ENCODE peak calls at places on chromosomes 2 and 18, in five cellular contexts. W, H, A, Z and P are unnamed samples.

GRCh38 chr2:67792796-67793195 is 270.0 kb downstream of the C1D start:
- DNase-seq in Z (no peak), W (no peak), H (no peak), A (no peak), P (no peak)

GRCh38 chr2:161335626-161336025 is 27.4 kb downstream of the PSMD14 start:
- DNase-seq in Z (no peak), H (no peak), A (no peak), W (no peak), P (no peak)

GRCh38 chr2:105655244-105655643 is 89.5 kb upstream of the NCK2 start:
- DNase-seq in A (no peak), Z (no peak), W (no peak), H (no peak), P (no peak)

GRCh38 chr2:108351889-108352288 is 25.9 kb upstream of the SULT1C4 start:
- DNase-seq in W (no peak), H (no peak), A (no peak), Z (no peak), P (no peak)

GRCh38 chr2:9030190-9030589 is 26.7 kb upstream of the MBOAT2 start:
- DNase-seq in H (no peak), Z (no peak), W (no peak), A (no peak), P (no peak)

GRCh38 chr18:79521806-79522205 is 126.1 kb downstream of the NFATC1 start:
- DNase-seq in H (peak), A (no peak), W (no peak), Z (no peak), P (no peak)

GRCh38 chr2:199163901-199164300 is 293.8 kb downstream of the SATB2 start:
- DNase-seq in Z (no peak), H (no peak), A (no peak), W (no peak), P (no peak)

GRCh38 chr2:66228128-66228547 is 206.8 kb upstream of the MEIS1 start:
- DNase-seq in A (no peak), H (no peak), W (no peak), Z (no peak), P (no peak)

GRCh38 chr2:65164379-65165023 is 34.6 kb upstream of the RAB1A start:
- DNase-seq in Z (no peak), A (no peak), W (no peak), H (peak), P (no peak)

GRCh38 chr18:48470484-48471180 is 61.4 kb upstream of the ZBTB7C start:
- DNase-seq in H (no peak), A (no peak), Z (no peak), W (no peak), P (no peak)

GRCh38 chr2:33214857-33215256 is 261.6 kb upstream of the RASGRP3 start:
- DNase-seq in A (no peak), Z (no peak), H (no peak), W (no peak), P (no peak)

GRCh38 chr18:32019251-32019943 is 772 bp downstream of the RNF125 start:
- DNase-seq in Z (peak), A (peak), H (peak), W (peak), P (peak)

GRCh38 chr18:57581301-57581934 is 5.1 kb downstream of the FECH start:
- DNase-seq in W (peak), H (no peak), Z (no peak), A (peak), P (no peak)

GRCh38 chr2:1665761-1666505 is 78.4 kb downstream of the PXDN start:
- DNase-seq in W (no peak), H (no peak), Z (no peak), A (no peak), P (no peak)

GRCh38 chr2:112318515-112318914 is 43.1 kb downstream of the ZC3H6 start:
- DNase-seq in H (no peak), W (no peak), A (no peak), Z (no peak), P (no peak)

GRCh38 chr2:70931376-70932000 is 4.2 kb upstream of the ATP6V1B1 start:
- DNase-seq in W (no peak), H (no peak), A (no peak), Z (no peak), P (no peak)

DNA sequence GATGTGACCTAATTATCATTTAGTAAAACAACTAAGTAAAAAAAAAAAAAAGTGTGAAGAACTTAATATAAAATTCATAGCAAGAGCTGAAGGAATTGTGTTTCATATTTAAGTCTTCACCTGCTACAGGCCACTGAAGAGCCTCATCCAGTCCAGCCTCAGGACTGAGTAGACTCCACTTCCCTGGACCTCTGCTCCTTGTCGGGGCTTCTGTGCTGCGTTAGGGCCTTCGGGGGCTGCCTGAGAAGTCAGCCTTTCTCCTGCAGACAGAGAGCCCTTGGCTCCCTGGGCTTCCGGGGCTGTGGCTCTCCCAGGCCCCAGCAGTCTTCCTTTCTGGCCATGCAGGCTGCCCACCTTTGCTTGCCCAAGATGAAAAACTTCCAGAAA is 95.5 kb downstream of the MTCL1 start:
- DNase-seq in A (no peak), H (no peak), W (no peak), Z (no peak), P (no peak)
- H3K4me3 ChIP-seq in A (no peak), H (no peak), W (no peak), Z (no peak), P (no peak)

GRCh38 chr18:50281972-50282520 is 723 bp upstream of the MBD1 start:
- DNase-seq in H (no peak), A (no peak), W (no peak), Z (no peak), P (no peak)
- H3K4me3 ChIP-seq in H (peak), A (peak), W (peak), Z (peak), P (peak)

GRCh38 chr2:26765475-26766200 is 1.6 kb downstream of the SLC35F6 start:
- DNase-seq in A (no peak), W (no peak), Z (no peak), H (no peak), P (no peak)
- H3K4me3 ChIP-seq in A (no peak), W (peak), Z (peak), H (peak), P (peak)

GRCh38 chr18:2223859-2224258 is 347.4 kb downstream of the METTL4 start:
- DNase-seq in W (peak), H (no peak), Z (no peak), A (peak), P (no peak)
- H3K4me3 ChIP-seq in W (no peak), H (peak), Z (no peak), A (no peak), P (no peak)

GRCh38 chr18:25335676-25336075 is 16.3 kb downstream of the ZNF521 start:
- DNase-seq in A (no peak), H (no peak), W (no peak), Z (no peak), P (no peak)
- H3K4me3 ChIP-seq in A (no peak), H (no peak), W (no peak), Z (no peak), P (no peak)

DNA sequence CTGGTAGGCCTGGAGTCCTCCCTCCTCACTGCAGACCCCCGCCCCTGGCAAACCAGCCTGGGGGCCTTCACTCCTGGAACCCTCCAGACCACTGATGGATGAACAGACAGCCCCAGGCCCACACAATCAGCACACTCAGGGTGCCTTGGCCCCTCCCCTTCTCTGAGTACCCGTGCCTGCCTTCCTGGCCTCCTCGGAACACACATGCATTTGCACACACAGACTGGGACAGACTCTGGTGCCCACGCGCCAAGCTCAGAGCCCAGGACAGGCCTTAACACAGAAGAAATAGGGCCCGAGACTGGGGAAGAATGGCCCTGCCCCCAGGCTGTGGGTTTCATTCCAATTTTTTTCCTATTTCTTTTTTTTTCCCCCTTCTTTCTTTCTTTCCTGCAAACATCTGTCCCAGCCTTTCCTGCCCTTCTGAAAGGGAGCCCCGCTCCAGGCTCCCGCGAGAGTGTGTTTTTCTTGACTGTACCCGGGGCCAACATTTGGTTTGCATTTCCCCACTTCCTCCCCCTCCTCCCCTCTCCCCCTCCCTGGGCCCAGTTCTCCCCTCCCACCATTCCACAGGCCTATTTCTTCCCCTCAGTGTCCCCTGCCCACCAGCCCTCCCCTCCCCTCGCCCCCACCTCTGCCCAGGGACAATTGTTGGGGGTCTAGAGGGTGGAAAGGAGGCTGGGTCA is 613 bp upstream of the TNS1 start:
- DNase-seq in H (no peak), A (no peak), Z (no peak), W (no peak), P (no peak)
- H3K4me3 ChIP-seq in H (no peak), A (no peak), Z (no peak), W (no peak), P (no peak)